ENCODE peak calls at places on chromosome 13, in eight cellular contexts. U, H, L, G, N, O, X and P are unnamed samples.

GRCh38 chr13:28613562-28613961 is 45.4 kb upstream of the POMP start:
- DNase-seq in U (no peak), N (no peak), H (no peak), X (no peak), G (no peak), L (no peak), O (no peak), P (no peak)

GRCh38 chr13:31901985-31902384 is 129.6 kb upstream of the FRY start:
- DNase-seq in U (no peak), G (no peak), O (no peak), X (no peak), H (no peak), L (no peak), N (no peak), P (no peak)

GRCh38 chr13:27791146-27791900 is 960 bp upstream of the GSX1 start:
- DNase-seq in H (no peak), O (no peak), U (no peak), G (no peak), L (no peak), X (no peak), N (no peak), P (no peak)

GRCh38 chr13:41137951-41138350 is 5.3 kb upstream of the KBTBD6 start:
- DNase-seq in H (no peak), X (no peak), O (no peak), U (no peak), G (no peak), N (no peak), L (no peak), P (no peak)

GRCh38 chr13:104024416-104025170 is 958.4 kb upstream of the SLC10A2 start:
- DNase-seq in X (no peak), L (no peak), H (no peak), G (no peak), N (no peak), O (no peak), U (no peak), P (no peak)

GRCh38 chr13:114264886-114265611 is 16.4 kb upstream of the UPF3A start:
- DNase-seq in G (no peak), N (no peak), U (no peak), X (no peak), L (no peak), O (no peak), H (no peak), P (no peak)

GRCh38 chr13:31638577-31638976 is 100.7 kb upstream of the RXFP2 start:
- DNase-seq in H (no peak), X (peak), N (peak), L (no peak), U (no peak), G (no peak), O (no peak), P (no peak)

GRCh38 chr13:41457589-41458186 is 338 bp downstream of the RGCC start:
- DNase-seq in G (peak), H (peak), X (no peak), O (peak), U (no peak), L (no peak), N (no peak), P (no peak)

GRCh38 chr13:83274679-83275078 is 607.6 kb downstream of the SLITRK1 start:
- DNase-seq in U (no peak), L (no peak), O (no peak), G (no peak), X (no peak), H (no peak), N (no peak), P (no peak)

GRCh38 chr13:111882351-111882750 is 184.6 kb upstream of the SOX1 start:
- DNase-seq in O (no peak), H (no peak), U (no peak), G (no peak), N (no peak), X (no peak), L (no peak), P (no peak)
- TF ChIP-seq CTCF in O (no peak), H (no peak), U (no peak), G (no peak), N (no peak), X (no peak), L (no peak), P (no peak)

GRCh38 chr13:45492538-45492937 is 27.8 kb downstream of the COG3 start:
- DNase-seq in X (no peak), L (no peak), H (no peak), U (no peak), O (no peak), N (no peak), G (no peak), P (no peak)

DNA sequence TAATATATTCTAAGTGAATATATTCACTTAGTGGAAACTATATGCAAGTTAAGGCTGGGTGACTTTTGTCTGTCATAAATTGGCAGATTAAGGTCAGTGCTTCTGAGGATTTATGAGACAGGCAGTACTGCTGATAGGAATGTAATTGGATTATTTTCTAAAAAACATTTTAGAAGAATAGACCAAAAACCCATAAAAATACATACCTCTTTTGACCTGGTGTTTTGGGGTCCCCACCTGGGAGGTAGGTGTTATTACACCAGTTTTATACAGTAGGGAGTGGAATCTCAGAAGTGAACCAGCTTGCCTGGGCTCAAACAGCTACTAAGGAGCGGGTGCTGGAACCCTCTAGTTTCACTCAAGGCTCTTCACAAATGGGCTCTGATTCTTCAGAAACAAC is 25.3 kb downstream of the COG3 start:
- DNase-seq in L (no peak), N (no peak), H (no peak), X (no peak), O (peak), G (no peak), U (no peak), P (no peak)
- TF ChIP-seq CTCF in L (no peak), N (peak), H (peak), X (no peak), O (no peak), G (peak), U (no peak), P (peak)

GRCh38 chr13:44252938-44253337 is 120.7 kb upstream of the SERP2 start:
- DNase-seq in L (no peak), G (no peak), H (no peak), X (no peak), N (no peak), O (no peak), U (no peak), P (no peak)
- TF ChIP-seq CTCF in L (no peak), G (no peak), H (no peak), X (no peak), N (no peak), O (no peak), U (no peak), P (no peak)

GRCh38 chr13:39215971-39216370 is 177.7 kb downstream of the NHLRC3 start:
- DNase-seq in U (no peak), O (no peak), X (no peak), N (no peak), G (no peak), H (no peak), L (no peak), P (no peak)

GRCh38 chr13:39217471-39217870 is 179.2 kb downstream of the NHLRC3 start:
- DNase-seq in G (no peak), L (no peak), O (no peak), X (no peak), N (no peak), H (no peak), U (no peak), P (no peak)
- TF ChIP-seq CTCF in G (no peak), L (no peak), O (no peak), X (no peak), N (no peak), H (no peak), U (no peak), P (no peak)

DNA sequence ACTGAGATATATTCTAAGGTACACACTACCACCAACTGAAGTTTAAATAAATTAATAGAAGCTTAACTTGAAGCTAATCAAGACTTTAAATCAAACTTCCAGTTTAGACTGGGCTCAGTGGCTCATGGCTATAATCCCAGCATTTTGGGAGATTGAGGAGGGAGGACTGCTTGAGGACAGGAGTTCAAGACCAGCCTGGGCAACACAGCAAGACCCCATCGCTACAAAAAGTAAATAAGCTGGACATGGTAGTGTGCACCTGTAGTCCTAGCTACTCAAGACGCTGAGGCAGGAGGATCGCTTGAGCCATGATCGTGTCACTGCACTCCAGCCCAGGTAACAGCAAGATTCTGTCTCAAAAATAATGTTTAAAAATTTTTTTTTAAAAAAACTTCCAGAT is 8.6 kb downstream of the KPNA3 start:
- DNase-seq in L (no peak), O (no peak), H (no peak), X (no peak), G (no peak), U (no peak), N (no peak), P (no peak)
- TF ChIP-seq CTCF in L (no peak), O (no peak), H (no peak), X (no peak), G (no peak), U (no peak), N (no peak), P (no peak)